ENCODE peak calls at places on chromosomes 11 and 22, in five cellular contexts. B, S, T, L and Q are unnamed samples.

GRCh38 chr22:45511847-45512261 is 9.2 kb downstream of the FBLN1 start:
- DNase-seq in B (no peak), S (no peak), T (no peak), L (no peak), Q (no peak)

GRCh38 chr11:114307524-114308203 is 11.5 kb downstream of the NNMT start:
- DNase-seq in B (peak), S (no peak), T (peak), L (peak), Q (no peak)

GRCh38 chr11:72840780-72841179 is 26.6 kb downstream of the ATG16L2 start:
- DNase-seq in B (no peak), S (no peak), T (peak), L (peak), Q (no peak)

GRCh38 chr22:27378343-27378800 is 423.2 kb downstream of the MN1 start:
- DNase-seq in B (no peak), S (no peak), T (peak), L (no peak), Q (no peak)

GRCh38 chr11:67365756-67366384 is 7.5 kb downstream of the CLCF1 start:
- DNase-seq in B (no peak), S (no peak), T (no peak), L (no peak), Q (no peak)

GRCh38 chr22:41501209-41501608 is 32.3 kb downstream of the ACO2 start:
- DNase-seq in B (peak), S (peak), T (peak), L (peak), Q (no peak)

GRCh38 chr11:28666632-28667031 is 558.4 kb downstream of the METTL15 start:
- DNase-seq in B (no peak), S (no peak), T (no peak), L (no peak), Q (no peak)

GRCh38 chr11:126393143-126393542 is 37.7 kb downstream of the ST3GAL4 start:
- DNase-seq in B (no peak), S (no peak), T (peak), L (no peak), Q (no peak)

GRCh38 chr11:10382518-10382917 is 72.5 kb upstream of the AMPD3 start:
- DNase-seq in B (no peak), S (no peak), T (peak), L (no peak), Q (no peak)

GRCh38 chr11:118010738-118011461 is 24.7 kb downstream of the IL10RA start:
- DNase-seq in B (no peak), S (no peak), T (peak), L (peak), Q (no peak)

GRCh38 chr11:126194121-126194543 is 17.3 kb downstream of the RPUSD4 start:
- DNase-seq in B (peak), S (peak), T (peak), L (peak), Q (peak)

GRCh38 chr11:19079643-19080440 is 19.3 kb upstream of the MRGPRX2 start:
- DNase-seq in B (no peak), S (no peak), T (no peak), L (no peak), Q (no peak)

GRCh38 chr11:335779-336665 is 15.4 kb upstream of the IFITM3 start:
- DNase-seq in B (no peak), S (no peak), T (peak), L (peak), Q (no peak)

GRCh38 chr11:117045956-117046355 is 52.3 kb downstream of the SIK3 start:
- DNase-seq in B (peak), S (no peak), T (peak), L (peak), Q (no peak)

GRCh38 chr11:102115557-102115956 is 5.3 kb downstream of the YAP1 start:
- DNase-seq in B (peak), S (peak), T (no peak), L (no peak), Q (peak)

GRCh38 chr11:43694477-43694876 is 13.9 kb downstream of the HSD17B12 start:
- DNase-seq in B (no peak), S (no peak), T (no peak), L (no peak), Q (no peak)

GRCh38 chr11:120073196-120073595 is 64.7 kb downstream of the TRIM29 start:
- DNase-seq in B (no peak), S (no peak), T (no peak), L (no peak), Q (no peak)

GRCh38 chr11:64008283-64008931 is 22.2 kb downstream of the OTUB1 start:
- DNase-seq in B (no peak), S (no peak), T (no peak), L (no peak), Q (no peak)
- H3K4me3 ChIP-seq in B (peak), S (no peak), T (no peak), L (no peak), Q (no peak)

DNA sequence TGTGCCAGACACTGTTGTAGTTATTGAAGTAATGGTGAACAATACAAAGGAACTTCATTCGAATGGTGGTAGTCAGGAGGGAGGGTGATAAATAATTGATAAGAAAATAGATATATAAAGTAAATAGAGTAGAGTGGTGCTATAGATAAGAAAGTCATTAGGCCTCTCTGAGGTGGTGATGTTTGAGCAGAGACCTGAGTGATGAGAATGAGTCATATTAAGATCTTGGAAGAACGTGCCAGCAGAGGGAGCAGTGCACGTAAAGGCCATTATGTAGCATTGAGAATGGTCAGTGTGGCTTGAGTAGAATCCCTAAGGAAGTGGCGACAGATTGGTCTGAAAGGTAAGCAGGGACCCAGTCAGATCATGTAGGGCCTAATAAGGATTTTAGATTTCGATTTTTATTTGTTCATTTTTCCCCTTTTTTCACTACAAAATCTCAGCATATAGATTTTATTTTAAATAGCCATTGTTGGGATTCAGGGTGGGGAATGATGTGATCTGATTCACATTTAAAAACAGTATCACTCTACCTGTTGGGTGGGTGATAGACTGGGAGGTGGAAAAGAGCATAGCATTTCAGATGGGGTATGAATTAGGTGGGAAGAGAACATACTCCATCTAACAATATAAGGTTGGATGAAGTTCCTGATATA is 44.7 kb downstream of the CCDC90B start:
- DNase-seq in B (peak), S (peak), T (peak), L (peak), Q (peak)
- TF ChIP-seq CTCF in B (peak), S (peak), T (peak), L (peak), Q (peak)

DNA sequence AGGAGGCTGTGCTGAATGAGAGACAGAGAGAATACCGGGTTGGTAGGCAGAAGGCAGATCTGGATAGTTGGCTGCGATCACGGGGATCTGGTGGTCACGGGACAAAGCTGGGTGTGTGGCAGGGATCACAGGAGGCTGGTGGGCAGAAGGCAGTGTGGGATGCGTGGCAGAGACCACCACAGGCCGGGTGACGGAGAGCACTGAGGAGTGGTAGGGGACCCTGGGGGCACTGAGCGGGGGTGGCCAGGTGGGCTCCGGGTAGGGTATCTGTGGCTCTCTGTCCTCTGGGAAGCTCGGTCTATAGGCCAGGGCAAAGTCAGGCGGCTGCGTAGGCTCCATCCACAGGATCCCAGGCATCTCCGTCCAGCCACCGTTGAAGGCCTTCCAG is 1.4 kb downstream of the CD248 start:
- DNase-seq in B (no peak), S (no peak), T (no peak), L (no peak), Q (no peak)
- H3K4me3 ChIP-seq in B (no peak), S (no peak), T (no peak), L (no peak), Q (no peak)

GRCh38 chr22:23233084-23233501 is 52.8 kb downstream of the BCR start:
- DNase-seq in B (no peak), S (no peak), T (no peak), L (peak), Q (no peak)
- TF ChIP-seq CTCF in B (no peak), S (no peak), T (no peak), L (no peak), Q (no peak)